ENCODE peak calls at places on chromosomes 2 and 18, in seven cellular contexts. A is Caco-2, R is fibroblast of villous mesenchyme, X is epithelial cell of esophagus, H is dorsolateral prefrontal cortex, N is IMR-90, F is colonic mucosa. M is an unnamed sample.

GRCh38 chr18:22817844-22818243 is 115.3 kb upstream of the RBBP8 start:
- DNase-seq in A (no peak), R (no peak), X (peak), H (no peak), N (peak), F (no peak), M (no peak)

GRCh38 chr2:126781206-126781605 is 117.5 kb upstream of the TEX51 start:
- DNase-seq in A (no peak), R (no peak), X (no peak), H (no peak), N (no peak), F (no peak), M (no peak)

GRCh38 chr2:38301340-38301968 is 75.6 kb downstream of the ATL2 start:
- DNase-seq in A (no peak), R (no peak), X (no peak), H (no peak), N (no peak), F (no peak), M (no peak)

GRCh38 chr2:15107137-15107536 is 454.0 kb downstream of the NBAS start:
- DNase-seq in A (no peak), R (no peak), X (no peak), H (no peak), N (peak), F (no peak), M (no peak)

GRCh38 chr2:14673351-14673875 is 40.9 kb downstream of the LRATD1 start:
- DNase-seq in A (no peak), R (no peak), X (no peak), H (no peak), N (no peak), F (no peak), M (no peak)

GRCh38 chr2:113894156-113894743 is 4.4 kb downstream of the ACTR3 start:
- DNase-seq in A (no peak), R (peak), X (peak), H (no peak), N (peak), F (no peak), M (peak)

GRCh38 chr2:113848758-113849460 is 41.0 kb upstream of the ACTR3 start:
- DNase-seq in A (no peak), R (no peak), X (peak), H (no peak), N (peak), F (no peak), M (peak)

GRCh38 chr2:67399831-67400489 is 2.8 kb downstream of the ETAA1 start:
- DNase-seq in A (no peak), R (peak), X (peak), H (no peak), N (peak), F (no peak), M (peak)

GRCh38 chr2:43376523-43377198 is 150.3 kb upstream of the ZFP36L2 start:
- DNase-seq in A (no peak), R (no peak), X (no peak), H (no peak), N (no peak), F (no peak), M (no peak)

DNA sequence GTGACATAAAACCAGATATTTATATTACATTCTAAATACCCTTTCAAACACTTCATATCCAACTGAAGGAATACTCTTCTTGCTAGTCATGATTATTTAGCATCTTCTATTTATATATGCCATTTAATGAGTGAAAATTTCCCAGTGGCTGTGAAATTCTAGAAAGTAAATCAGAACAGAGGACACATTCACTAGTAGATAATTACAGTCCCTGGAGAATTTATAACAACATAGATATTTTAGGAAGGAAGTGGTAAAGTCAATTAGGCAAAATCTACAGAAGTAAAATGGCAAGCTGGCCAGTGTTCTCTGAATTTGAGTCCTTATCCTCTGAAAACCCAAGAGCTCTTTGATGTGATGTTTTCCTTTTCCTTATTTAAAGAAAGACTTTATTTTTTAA is 121.8 kb downstream of the PMAIP1 start:
- DNase-seq in A (no peak), R (no peak), X (no peak), H (no peak), N (no peak), F (no peak), M (no peak)
- TF ChIP-seq CTCF in A (no peak), R (no peak), X (no peak), H (no peak), N (no peak), F (no peak), M (no peak)

GRCh38 chr2:96579422-96579821 is 42.9 kb downstream of the ARID5A start:
- DNase-seq in A (no peak), R (no peak), X (no peak), H (no peak), N (no peak), F (no peak), M (no peak)
- TF ChIP-seq CTCF in A (peak), R (no peak), X (no peak), H (no peak), N (no peak), F (no peak), M (peak)

GRCh38 chr2:26244479-26245230 is at the start of the genes HADHA and HADHB:
- DNase-seq in A (peak), R (peak), X (peak), H (peak), N (peak), F (peak), M (peak)
- TF ChIP-seq CTCF in A (peak), R (peak), X (peak), H (peak), N (peak), F (no peak), M (peak)

DNA sequence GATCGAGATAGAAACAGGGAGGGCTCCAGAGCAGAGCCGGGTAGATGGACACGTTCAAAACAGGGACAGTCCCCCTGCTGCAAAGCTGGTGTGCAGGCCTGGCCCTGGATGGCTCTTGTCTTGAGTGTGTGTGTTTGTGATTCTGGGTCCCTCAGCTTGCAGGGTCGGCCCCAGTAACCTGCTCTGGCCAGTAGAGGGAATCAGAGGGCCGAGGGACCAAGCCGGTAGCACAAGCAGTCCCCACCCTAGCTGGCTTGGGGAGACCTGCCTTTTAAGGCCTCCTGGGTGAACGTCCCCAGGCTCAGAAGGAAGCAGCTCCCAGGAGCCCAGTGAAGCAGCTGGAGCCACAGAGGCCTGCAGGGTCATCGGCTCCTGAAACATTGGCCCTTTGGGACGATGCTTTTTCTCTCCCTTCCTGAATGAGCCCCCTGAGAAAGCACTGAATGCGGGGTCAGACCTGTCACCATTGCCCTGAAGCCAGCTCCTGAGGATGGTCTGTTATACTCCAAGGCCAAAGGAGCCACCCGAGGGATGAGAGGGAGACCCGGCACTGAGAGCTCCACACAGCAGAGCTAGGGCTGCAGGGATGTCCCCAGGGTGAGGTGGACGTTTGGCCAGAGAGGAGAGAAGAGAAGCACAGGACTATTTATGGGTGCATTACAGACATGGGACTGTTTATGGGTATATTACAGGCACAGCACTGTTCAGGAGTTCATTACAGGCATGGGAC is 15.4 kb upstream of the MLPH start:
- DNase-seq in A (peak), R (peak), X (peak), H (no peak), N (peak), F (no peak), M (peak)
- TF ChIP-seq CTCF in A (peak), R (peak), X (peak), H (no peak), N (peak), F (peak), M (peak)

DNA sequence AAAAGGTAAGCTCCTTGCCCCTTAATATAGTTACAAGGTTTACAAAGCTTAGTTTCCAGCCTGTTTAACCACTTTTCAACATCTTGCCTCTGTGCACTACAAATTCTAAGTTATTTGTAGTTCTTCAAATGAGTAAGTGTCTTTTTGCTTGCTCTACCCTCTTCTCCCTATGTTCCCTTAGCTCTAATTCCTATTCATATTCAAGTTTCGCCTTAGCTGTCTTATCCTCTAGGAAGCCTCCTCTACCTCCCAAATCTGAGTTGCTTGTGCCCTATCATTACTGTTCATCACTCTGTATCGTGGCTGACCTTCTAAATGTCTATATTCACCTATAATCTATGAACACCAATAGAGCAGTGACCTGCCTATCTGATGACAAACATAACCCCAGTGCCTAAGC is 25.3 kb downstream of the NRXN1 start:
- DNase-seq in A (no peak), R (no peak), X (no peak), H (no peak), N (no peak), F (no peak), M (no peak)
- TF ChIP-seq CTCF in A (no peak), R (no peak), X (no peak), H (no peak), N (no peak), F (no peak), M (no peak)